ENCODE peak calls at places on chromosomes 2 and 18, in seven cellular contexts. One of them, this sample, is unnamed.
A peak's percentile ranks its signal among the peaks of the same experiment; 100 is the strongest.

GRCh38 chr2:158997037-158997785 is 28.8 kb downstream of the TANC1 start:
- DNase-seq in posterior cingulate gyrus: no peak
- DNase-seq in foreskin fibroblast: no peak
- DNase-seq in CD8-positive, alpha-beta T cell: no peak
- DNase-seq in KBM-7: peak; percentile 75
- DNase-seq in activated CD4-positive, alpha-beta T cell treated with anti-CD3 and anti-CD28 coated beads, Interleukin-2, amount 10 ng/mL, durations not matched to agents 24 days and 14 days: no peak
- DNase-seq in WTC11: no peak
- DNase-seq in this sample: no peak

GRCh38 chr2:7725850-7726242 is 808.6 kb downstream of the RNF144A start:
- DNase-seq in WTC11: no peak
- DNase-seq in foreskin fibroblast: no peak
- DNase-seq in activated CD4-positive, alpha-beta T cell treated with anti-CD3 and anti-CD28 coated beads, Interleukin-2, amount 10 ng/mL, durations not matched to agents 24 days and 14 days: no peak
- DNase-seq in posterior cingulate gyrus: no peak
- DNase-seq in CD8-positive, alpha-beta T cell: no peak
- DNase-seq in KBM-7: no peak
- DNase-seq in this sample: peak; percentile 34

GRCh38 chr18:76351961-76352581 is 143.0 kb downstream of the ZNF516 start:
- DNase-seq in WTC11: no peak
- DNase-seq in posterior cingulate gyrus: peak; percentile 39
- DNase-seq in foreskin fibroblast: peak; percentile 85
- DNase-seq in CD8-positive, alpha-beta T cell: no peak
- DNase-seq in activated CD4-positive, alpha-beta T cell treated with anti-CD3 and anti-CD28 coated beads, Interleukin-2, amount 10 ng/mL, durations not matched to agents 24 days and 14 days: no peak
- DNase-seq in KBM-7: peak; percentile 33
- DNase-seq in this sample: peak; percentile 92

GRCh38 chr2:175414872-175415487 is 233.5 kb upstream of the ATP5MC3 start:
- DNase-seq in activated CD4-positive, alpha-beta T cell treated with anti-CD3 and anti-CD28 coated beads, Interleukin-2, amount 10 ng/mL, durations not matched to agents 24 days and 14 days: peak; percentile 61
- DNase-seq in WTC11: peak; percentile 69
- DNase-seq in posterior cingulate gyrus: peak; percentile 11
- DNase-seq in foreskin fibroblast: peak; percentile 51
- DNase-seq in CD8-positive, alpha-beta T cell: no peak
- DNase-seq in KBM-7: peak; percentile 33
- DNase-seq in this sample: peak; percentile 70

GRCh38 chr2:3636586-3637310 is 21.3 kb upstream of the ALLC start:
- DNase-seq in WTC11: peak; percentile 4
- DNase-seq in activated CD4-positive, alpha-beta T cell treated with anti-CD3 and anti-CD28 coated beads, Interleukin-2, amount 10 ng/mL, durations not matched to agents 24 days and 14 days: no peak
- DNase-seq in posterior cingulate gyrus: no peak
- DNase-seq in foreskin fibroblast: no peak
- DNase-seq in CD8-positive, alpha-beta T cell: peak; percentile 4
- DNase-seq in KBM-7: no peak
- DNase-seq in this sample: no peak

GRCh38 chr2:1769703-1770422 is 25.5 kb upstream of the PXDN start:
- DNase-seq in activated CD4-positive, alpha-beta T cell treated with anti-CD3 and anti-CD28 coated beads, Interleukin-2, amount 10 ng/mL, durations not matched to agents 24 days and 14 days: peak; percentile 82
- DNase-seq in KBM-7: peak; percentile 33
- DNase-seq in WTC11: peak; percentile 95
- DNase-seq in foreskin fibroblast: no peak
- DNase-seq in posterior cingulate gyrus: peak; percentile 62
- DNase-seq in CD8-positive, alpha-beta T cell: peak; percentile 58
- DNase-seq in this sample: peak; percentile 36

GRCh38 chr2:55986700-55987440 is 63.3 kb upstream of the EFEMP1 start:
- DNase-seq in CD8-positive, alpha-beta T cell: no peak
- DNase-seq in KBM-7: no peak
- DNase-seq in activated CD4-positive, alpha-beta T cell treated with anti-CD3 and anti-CD28 coated beads, Interleukin-2, amount 10 ng/mL, durations not matched to agents 24 days and 14 days: no peak
- DNase-seq in WTC11: no peak
- DNase-seq in posterior cingulate gyrus: no peak
- DNase-seq in foreskin fibroblast: no peak
- DNase-seq in this sample: peak; percentile 41

GRCh38 chr2:238435752-238436096 is 9.0 kb downstream of the ASB1 start:
- DNase-seq in posterior cingulate gyrus: no peak
- DNase-seq in WTC11: no peak
- DNase-seq in activated CD4-positive, alpha-beta T cell treated with anti-CD3 and anti-CD28 coated beads, Interleukin-2, amount 10 ng/mL, durations not matched to agents 24 days and 14 days: no peak
- DNase-seq in KBM-7: no peak
- DNase-seq in foreskin fibroblast: no peak
- DNase-seq in CD8-positive, alpha-beta T cell: no peak
- DNase-seq in this sample: no peak

GRCh38 chr18:59057969-59058368 is 81.7 kb upstream of the SEC11C start:
- DNase-seq in KBM-7: no peak
- DNase-seq in activated CD4-positive, alpha-beta T cell treated with anti-CD3 and anti-CD28 coated beads, Interleukin-2, amount 10 ng/mL, durations not matched to agents 24 days and 14 days: no peak
- DNase-seq in posterior cingulate gyrus: peak; percentile 75
- DNase-seq in foreskin fibroblast: peak; percentile 23
- DNase-seq in WTC11: no peak
- DNase-seq in CD8-positive, alpha-beta T cell: no peak
- DNase-seq in this sample: peak; percentile 78

GRCh38 chr2:202831241-202831997 is 40.1 kb downstream of the ICA1L start:
- DNase-seq in activated CD4-positive, alpha-beta T cell treated with anti-CD3 and anti-CD28 coated beads, Interleukin-2, amount 10 ng/mL, durations not matched to agents 24 days and 14 days: peak; percentile 81
- DNase-seq in foreskin fibroblast: peak; percentile 34
- DNase-seq in WTC11: peak; percentile 36
- DNase-seq in KBM-7: peak; percentile 86
- DNase-seq in posterior cingulate gyrus: no peak
- DNase-seq in CD8-positive, alpha-beta T cell: peak; percentile 44
- DNase-seq in this sample: peak; percentile 58

GRCh38 chr2:201779996-201780673 is 598 bp downstream of the ALS2 start:
- DNase-seq in CD8-positive, alpha-beta T cell: no peak
- DNase-seq in posterior cingulate gyrus: no peak
- DNase-seq in foreskin fibroblast: no peak
- DNase-seq in WTC11: no peak
- DNase-seq in activated CD4-positive, alpha-beta T cell treated with anti-CD3 and anti-CD28 coated beads, Interleukin-2, amount 10 ng/mL, durations not matched to agents 24 days and 14 days: no peak
- DNase-seq in KBM-7: peak; percentile 47
- DNase-seq in this sample: peak; percentile 11

GRCh38 chr2:214593723-214594122 is 182.9 kb downstream of the VWC2L start:
- DNase-seq in KBM-7: no peak
- DNase-seq in posterior cingulate gyrus: no peak
- DNase-seq in CD8-positive, alpha-beta T cell: no peak
- DNase-seq in foreskin fibroblast: no peak
- DNase-seq in activated CD4-positive, alpha-beta T cell treated with anti-CD3 and anti-CD28 coated beads, Interleukin-2, amount 10 ng/mL, durations not matched to agents 24 days and 14 days: no peak
- DNase-seq in WTC11: peak; percentile 55
- DNase-seq in this sample: no peak

GRCh38 chr2:241154915-241155314 is 4.6 kb downstream of the PPP1R7 start:
- DNase-seq in activated CD4-positive, alpha-beta T cell treated with anti-CD3 and anti-CD28 coated beads, Interleukin-2, amount 10 ng/mL, durations not matched to agents 24 days and 14 days: no peak
- DNase-seq in posterior cingulate gyrus: peak; percentile 64
- DNase-seq in foreskin fibroblast: peak; percentile 68
- DNase-seq in WTC11: no peak
- DNase-seq in CD8-positive, alpha-beta T cell: no peak
- DNase-seq in KBM-7: no peak
- DNase-seq in this sample: no peak

GRCh38 chr2:75098856-75099255 is 100.5 kb downstream of the TACR1 start:
- DNase-seq in activated CD4-positive, alpha-beta T cell treated with anti-CD3 and anti-CD28 coated beads, Interleukin-2, amount 10 ng/mL, durations not matched to agents 24 days and 14 days: peak; percentile 44
- DNase-seq in CD8-positive, alpha-beta T cell: no peak
- DNase-seq in foreskin fibroblast: no peak
- DNase-seq in posterior cingulate gyrus: no peak
- DNase-seq in WTC11: peak; percentile 28
- DNase-seq in KBM-7: peak; percentile 62
- DNase-seq in this sample: peak; percentile 48

GRCh38 chr2:119122663-119123062 is 35.9 kb downstream of the C1QL2 start:
- DNase-seq in posterior cingulate gyrus: no peak
- DNase-seq in KBM-7: no peak
- DNase-seq in foreskin fibroblast: no peak
- DNase-seq in CD8-positive, alpha-beta T cell: no peak
- DNase-seq in activated CD4-positive, alpha-beta T cell treated with anti-CD3 and anti-CD28 coated beads, Interleukin-2, amount 10 ng/mL, durations not matched to agents 24 days and 14 days: no peak
- DNase-seq in WTC11: no peak
- DNase-seq in this sample: no peak

GRCh38 chr18:66826211-66826610 is 222.3 kb upstream of the CDH19 start:
- DNase-seq in WTC11: no peak
- DNase-seq in KBM-7: no peak
- DNase-seq in foreskin fibroblast: no peak
- DNase-seq in activated CD4-positive, alpha-beta T cell treated with anti-CD3 and anti-CD28 coated beads, Interleukin-2, amount 10 ng/mL, durations not matched to agents 24 days and 14 days: no peak
- DNase-seq in posterior cingulate gyrus: no peak
- DNase-seq in CD8-positive, alpha-beta T cell: no peak
- DNase-seq in this sample: no peak

GRCh38 chr18:12038082-12038660 is 55.5 kb upstream of the ANKRD62 start:
- DNase-seq in posterior cingulate gyrus: peak; percentile 52
- DNase-seq in KBM-7: no peak
- DNase-seq in activated CD4-positive, alpha-beta T cell treated with anti-CD3 and anti-CD28 coated beads, Interleukin-2, amount 10 ng/mL, durations not matched to agents 24 days and 14 days: peak; percentile 69
- DNase-seq in CD8-positive, alpha-beta T cell: no peak
- DNase-seq in WTC11: peak; percentile 38
- DNase-seq in foreskin fibroblast: no peak
- DNase-seq in this sample: no peak

GRCh38 chr2:8488001-8488738 is 193.7 kb upstream of the ID2 start:
- DNase-seq in posterior cingulate gyrus: no peak
- DNase-seq in CD8-positive, alpha-beta T cell: peak; percentile 62
- DNase-seq in activated CD4-positive, alpha-beta T cell treated with anti-CD3 and anti-CD28 coated beads, Interleukin-2, amount 10 ng/mL, durations not matched to agents 24 days and 14 days: peak; percentile 84
- DNase-seq in foreskin fibroblast: no peak
- DNase-seq in KBM-7: no peak
- DNase-seq in WTC11: no peak
- DNase-seq in this sample: no peak

GRCh38 chr18:31143025-31143424 is 19.6 kb downstream of the DSC1 start:
- DNase-seq in posterior cingulate gyrus: no peak
- DNase-seq in foreskin fibroblast: no peak
- DNase-seq in CD8-positive, alpha-beta T cell: no peak
- DNase-seq in KBM-7: no peak
- DNase-seq in WTC11: no peak
- DNase-seq in activated CD4-positive, alpha-beta T cell treated with anti-CD3 and anti-CD28 coated beads, Interleukin-2, amount 10 ng/mL, durations not matched to agents 24 days and 14 days: no peak
- DNase-seq in this sample: no peak

GRCh38 chr2:25955036-25955435 is 27.3 kb downstream of the KIF3C start:
- DNase-seq in KBM-7: no peak
- DNase-seq in WTC11: no peak
- DNase-seq in activated CD4-positive, alpha-beta T cell treated with anti-CD3 and anti-CD28 coated beads, Interleukin-2, amount 10 ng/mL, durations not matched to agents 24 days and 14 days: no peak
- DNase-seq in CD8-positive, alpha-beta T cell: no peak
- DNase-seq in posterior cingulate gyrus: no peak
- DNase-seq in foreskin fibroblast: no peak
- DNase-seq in this sample: no peak

GRCh38 chr2:238864207-238865014 is 16.5 kb downstream of the TWIST2 start:
- DNase-seq in CD8-positive, alpha-beta T cell: no peak
- DNase-seq in KBM-7: no peak
- DNase-seq in foreskin fibroblast: peak; percentile 100
- DNase-seq in WTC11: peak; percentile 55
- DNase-seq in posterior cingulate gyrus: no peak
- DNase-seq in activated CD4-positive, alpha-beta T cell treated with anti-CD3 and anti-CD28 coated beads, Interleukin-2, amount 10 ng/mL, durations not matched to agents 24 days and 14 days: no peak
- DNase-seq in this sample: peak; percentile 99

GRCh38 chr2:95265182-95265581 is 9.1 kb upstream of the PROM2 start:
- DNase-seq in KBM-7: no peak
- DNase-seq in activated CD4-positive, alpha-beta T cell treated with anti-CD3 and anti-CD28 coated beads, Interleukin-2, amount 10 ng/mL, durations not matched to agents 24 days and 14 days: no peak
- DNase-seq in WTC11: no peak
- DNase-seq in posterior cingulate gyrus: no peak
- DNase-seq in CD8-positive, alpha-beta T cell: no peak
- DNase-seq in foreskin fibroblast: no peak
- DNase-seq in this sample: no peak

GRCh38 chr2:139122711-139123158 is 342.5 kb upstream of the NXPH2 start:
- DNase-seq in CD8-positive, alpha-beta T cell: no peak
- DNase-seq in foreskin fibroblast: peak; percentile 9
- DNase-seq in KBM-7: no peak
- DNase-seq in WTC11: no peak
- DNase-seq in activated CD4-positive, alpha-beta T cell treated with anti-CD3 and anti-CD28 coated beads, Interleukin-2, amount 10 ng/mL, durations not matched to agents 24 days and 14 days: no peak
- DNase-seq in posterior cingulate gyrus: no peak
- DNase-seq in this sample: peak; percentile 11

GRCh38 chr18:13613591-13614317 is 112.6 kb downstream of the FAM210A start:
- DNase-seq in posterior cingulate gyrus: no peak
- DNase-seq in WTC11: no peak
- DNase-seq in foreskin fibroblast: no peak
- DNase-seq in activated CD4-positive, alpha-beta T cell treated with anti-CD3 and anti-CD28 coated beads, Interleukin-2, amount 10 ng/mL, durations not matched to agents 24 days and 14 days: peak; percentile 72
- DNase-seq in CD8-positive, alpha-beta T cell: no peak
- DNase-seq in KBM-7: no peak
- DNase-seq in this sample: no peak

GRCh38 chr2:120810639-120811038 is 75.0 kb downstream of the GLI2 start:
- DNase-seq in CD8-positive, alpha-beta T cell: no peak
- DNase-seq in WTC11: no peak
- DNase-seq in foreskin fibroblast: no peak
- DNase-seq in KBM-7: no peak
- DNase-seq in activated CD4-positive, alpha-beta T cell treated with anti-CD3 and anti-CD28 coated beads, Interleukin-2, amount 10 ng/mL, durations not matched to agents 24 days and 14 days: no peak
- DNase-seq in posterior cingulate gyrus: no peak
- DNase-seq in this sample: no peak

GRCh38 chr18:34649072-34649471 is 61.0 kb upstream of the DTNA start:
- DNase-seq in KBM-7: no peak
- DNase-seq in posterior cingulate gyrus: no peak
- DNase-seq in WTC11: no peak
- DNase-seq in foreskin fibroblast: no peak
- DNase-seq in activated CD4-positive, alpha-beta T cell treated with anti-CD3 and anti-CD28 coated beads, Interleukin-2, amount 10 ng/mL, durations not matched to agents 24 days and 14 days: no peak
- DNase-seq in CD8-positive, alpha-beta T cell: no peak
- DNase-seq in this sample: no peak

GRCh38 chr18:61569176-61569892 is 236.1 kb downstream of the CDH20 start:
- DNase-seq in WTC11: no peak
- DNase-seq in KBM-7: no peak
- DNase-seq in foreskin fibroblast: peak; percentile 62
- DNase-seq in CD8-positive, alpha-beta T cell: no peak
- DNase-seq in posterior cingulate gyrus: no peak
- DNase-seq in activated CD4-positive, alpha-beta T cell treated with anti-CD3 and anti-CD28 coated beads, Interleukin-2, amount 10 ng/mL, durations not matched to agents 24 days and 14 days: no peak
- DNase-seq in this sample: peak; percentile 94

GRCh38 chr2:193824474-193824873 is 1629.7 kb upstream of the TMEFF2 start:
- DNase-seq in WTC11: no peak
- DNase-seq in activated CD4-positive, alpha-beta T cell treated with anti-CD3 and anti-CD28 coated beads, Interleukin-2, amount 10 ng/mL, durations not matched to agents 24 days and 14 days: no peak
- DNase-seq in foreskin fibroblast: peak; percentile 68
- DNase-seq in KBM-7: no peak
- DNase-seq in posterior cingulate gyrus: no peak
- DNase-seq in CD8-positive, alpha-beta T cell: no peak
- DNase-seq in this sample: no peak

GRCh38 chr18:25164211-25164836 is 187.6 kb downstream of the ZNF521 start:
- DNase-seq in posterior cingulate gyrus: no peak
- DNase-seq in foreskin fibroblast: no peak
- DNase-seq in CD8-positive, alpha-beta T cell: no peak
- DNase-seq in WTC11: no peak
- DNase-seq in activated CD4-positive, alpha-beta T cell treated with anti-CD3 and anti-CD28 coated beads, Interleukin-2, amount 10 ng/mL, durations not matched to agents 24 days and 14 days: no peak
- DNase-seq in KBM-7: peak; percentile 30
- DNase-seq in this sample: no peak

GRCh38 chr2:190318514-190318913 is 1.1 kb downstream of the HIBCH start:
- DNase-seq in CD8-positive, alpha-beta T cell: no peak
- DNase-seq in posterior cingulate gyrus: no peak
- DNase-seq in WTC11: no peak
- DNase-seq in activated CD4-positive, alpha-beta T cell treated with anti-CD3 and anti-CD28 coated beads, Interleukin-2, amount 10 ng/mL, durations not matched to agents 24 days and 14 days: no peak
- DNase-seq in KBM-7: no peak
- DNase-seq in foreskin fibroblast: no peak
- DNase-seq in this sample: no peak

GRCh38 chr2:209208211-209208610 is 215.6 kb upstream of the MAP2 start:
- DNase-seq in posterior cingulate gyrus: no peak
- DNase-seq in KBM-7: peak; percentile 28
- DNase-seq in WTC11: peak; percentile 59
- DNase-seq in activated CD4-positive, alpha-beta T cell treated with anti-CD3 and anti-CD28 coated beads, Interleukin-2, amount 10 ng/mL, durations not matched to agents 24 days and 14 days: peak; percentile 65
- DNase-seq in CD8-positive, alpha-beta T cell: no peak
- DNase-seq in foreskin fibroblast: no peak
- DNase-seq in this sample: no peak

GRCh38 chr18:40440088-40440487 is 1514.9 kb upstream of the PIK3C3 start:
- DNase-seq in activated CD4-positive, alpha-beta T cell treated with anti-CD3 and anti-CD28 coated beads, Interleukin-2, amount 10 ng/mL, durations not matched to agents 24 days and 14 days: no peak
- DNase-seq in CD8-positive, alpha-beta T cell: no peak
- DNase-seq in KBM-7: no peak
- DNase-seq in WTC11: no peak
- DNase-seq in foreskin fibroblast: no peak
- DNase-seq in posterior cingulate gyrus: no peak
- DNase-seq in this sample: no peak

GRCh38 chr18:39737869-39738268 is 2172.3 kb upstream of the CELF4 start:
- DNase-seq in foreskin fibroblast: no peak
- DNase-seq in WTC11: no peak
- DNase-seq in KBM-7: no peak
- DNase-seq in posterior cingulate gyrus: no peak
- DNase-seq in activated CD4-positive, alpha-beta T cell treated with anti-CD3 and anti-CD28 coated beads, Interleukin-2, amount 10 ng/mL, durations not matched to agents 24 days and 14 days: no peak
- DNase-seq in CD8-positive, alpha-beta T cell: no peak
- DNase-seq in this sample: no peak

GRCh38 chr2:196987654-196988364 is 61.3 kb upstream of the PGAP1 start:
- DNase-seq in activated CD4-positive, alpha-beta T cell treated with anti-CD3 and anti-CD28 coated beads, Interleukin-2, amount 10 ng/mL, durations not matched to agents 24 days and 14 days: peak; percentile 82
- DNase-seq in foreskin fibroblast: peak; percentile 93
- DNase-seq in KBM-7: peak; percentile 72
- DNase-seq in posterior cingulate gyrus: no peak
- DNase-seq in CD8-positive, alpha-beta T cell: no peak
- DNase-seq in WTC11: no peak
- DNase-seq in this sample: peak; percentile 93